ENCODE peak calls at places on chromosomes 4 and X, in five cellular contexts. E is aorta; D is H54; A is mammary epithelial cell; N is stimulated activated CD8-positive, alpha-beta memory T cell treated with anti-CD3 and anti-CD28 coated beads, Interleukin-15, amount 100 ng/mL, for 4 hours. S is an unnamed sample.

GRCh38 chr4:142645478-142646108 is 200.5 kb downstream of the INPP4B start:
- DNase-seq in E (no peak), D (no peak), A (no peak), N (no peak), S (no peak)

GRCh38 chr4:30716671-30717207 is 3.4 kb upstream of the PCDH7 start:
- DNase-seq in E (peak), D (no peak), A (peak), N (no peak), S (no peak)

GRCh38 chr4:14768449-14768848 is 233.8 kb upstream of the CPEB2 start:
- DNase-seq in E (no peak), D (no peak), A (no peak), N (no peak), S (no peak)

GRCh38 chr4:26001413-26001812 is 87.4 kb downstream of the SMIM20 start:
- DNase-seq in E (no peak), D (no peak), A (no peak), N (no peak), S (no peak)

GRCh38 chr4:10656988-10657387 is 27.6 kb downstream of the CLNK start:
- DNase-seq in E (no peak), D (no peak), A (peak), N (no peak), S (no peak)

GRCh38 chr4:26181616-26182015 is 139.2 kb upstream of the RBPJ start:
- DNase-seq in E (no peak), D (no peak), A (peak), N (no peak), S (no peak)

GRCh38 chr4:163693776-163694175 is 199.3 kb downstream of the TMA16 start:
- DNase-seq in E (no peak), D (no peak), A (peak), N (no peak), S (no peak)

GRCh38 chrX:24479924-24480722 is 15.0 kb downstream of the PDK3 start:
- DNase-seq in E (no peak), D (no peak), A (no peak), N (peak), S (no peak)

GRCh38 chr4:55169352-55169959 is 44.1 kb upstream of the KDR start:
- DNase-seq in E (no peak), D (no peak), A (no peak), N (no peak), S (peak)

GRCh38 chrX:39577976-39578962 is 519.5 kb downstream of the BCOR start:
- DNase-seq in E (peak), D (no peak), A (no peak), N (peak), S (no peak)

GRCh38 chrX:65586491-65586890 is 51.9 kb upstream of the LAS1L start:
- DNase-seq in E (no peak), D (no peak), A (no peak), N (no peak), S (no peak)

GRCh38 chr4:101806914-101807313 is 16.4 kb downstream of the BANK1 start:
- DNase-seq in E (no peak), D (no peak), A (no peak), N (no peak), S (no peak)

GRCh38 chr4:80788798-80789197 is 241.7 kb upstream of the BMP3 start:
- DNase-seq in E (no peak), D (no peak), A (no peak), N (no peak), S (no peak)

GRCh38 chr4:7207791-7208231 is 15.5 kb downstream of the SORCS2 start:
- DNase-seq in E (no peak), D (no peak), A (no peak), N (no peak), S (no peak)

GRCh38 chrX:136115909-136116297 is 31.4 kb upstream of the FHL1 start:
- DNase-seq in E (no peak), D (no peak), A (no peak), N (no peak), S (no peak)

GRCh38 chrX:120308959-120309872 is 2.0 kb downstream of the TMEM255A start:
- DNase-seq in E (peak), D (no peak), A (peak), N (peak), S (peak)

GRCh38 chrX:16258936-16259335 is 91.7 kb downstream of the MAGEB17 start:
- DNase-seq in E (no peak), D (no peak), A (no peak), N (no peak), S (no peak)

S was measured in WTC11.